ENCODE peak calls at places on chromosomes 7 and 10, in eight cellular contexts. C, S, E, X, N, I, G and J are unnamed samples.

GRCh38 chr10:43218206-43218950 is 48.5 kb downstream of the RASGEF1A start:
- DNase-seq in E (no peak), G (no peak), C (no peak), I (no peak), X (peak), N (no peak), S (no peak), J (no peak)

GRCh38 chr10:100115011-100115770 is 33.5 kb upstream of the CPN1 start:
- DNase-seq in C (no peak), N (no peak), I (no peak), S (no peak), G (no peak), X (no peak), E (no peak), J (peak)

GRCh38 chr10:129531195-129531968 is 64.3 kb downstream of the MGMT start:
- DNase-seq in E (no peak), X (no peak), I (peak), C (no peak), G (peak), N (no peak), S (no peak), J (peak)

GRCh38 chr10:57628592-57629284 is 639.0 kb downstream of the IPMK start:
- DNase-seq in E (no peak), X (no peak), N (no peak), S (no peak), C (no peak), I (no peak), G (no peak), J (no peak)

GRCh38 chr10:4717670-4718069 is 108.3 kb upstream of the AKR1E2 start:
- DNase-seq in I (peak), E (no peak), C (no peak), G (no peak), X (no peak), S (no peak), N (no peak), J (peak)

GRCh38 chr10:22997102-22997501 is 69.2 kb downstream of the ARMC3 start:
- DNase-seq in E (no peak), I (peak), N (no peak), X (peak), S (no peak), C (no peak), G (peak), J (peak)

GRCh38 chr7:117780832-117781231 is 92.4 kb downstream of the CTTNBP2 start:
- DNase-seq in C (no peak), I (no peak), S (no peak), N (no peak), X (no peak), G (no peak), E (no peak), J (no peak)

GRCh38 chr7:135536160-135536559 is 21.6 kb upstream of the NUP205 start:
- DNase-seq in C (no peak), X (no peak), N (no peak), E (peak), S (no peak), I (no peak), G (peak), J (no peak)

GRCh38 chr7:83178796-83179195 is 16.1 kb upstream of the PCLO start:
- DNase-seq in X (no peak), I (no peak), C (no peak), G (no peak), N (no peak), E (no peak), S (no peak), J (no peak)

GRCh38 chr7:111832159-111832558 is 269.9 kb upstream of the IMMP2L start:
- DNase-seq in I (no peak), E (no peak), X (no peak), C (no peak), G (no peak), S (no peak), N (no peak), J (no peak)

GRCh38 chr10:102718220-102718619 is 3.8 kb downstream of the SFXN2 start:
- DNase-seq in G (peak), E (peak), X (no peak), N (no peak), S (no peak), I (peak), C (no peak), J (peak)